ENCODE peak calls at places on chromosome 9, in ten cellular contexts. Q is effector memory CD8-positive, alpha-beta T cell; N is cardiac fibroblast; Z is GM12865; M is A549; Y is neural crest cell; H is dorsolateral prefrontal cortex; R is Calu3; L is activated T-helper 9 cell treated with anti-CD3 and anti-CD28 coated beads, Interleukin-2, amount 50 U/mL, for 16 hours; S is stimulated activated CD4-positive, alpha-beta T cell treated with anti-CD3 and anti-CD28 coated beads, Interleukin-4, amount 100 ng/mL, for 1 hour. A is an unnamed sample.

GRCh38 chr9:99624499-99625233 is 197.0 kb upstream of the NR4A3 start:
- DNase-seq in Q (no peak), H (no peak), S (no peak), R (no peak), M (no peak), N (no peak), Z (no peak), Y (no peak), L (no peak), A (no peak)

GRCh38 chr9:88233091-88233490 is 94.8 kb upstream of the SPATA31C2 start:
- DNase-seq in M (no peak), R (no peak), H (no peak), Q (no peak), Y (no peak), L (no peak), S (no peak), N (no peak), Z (no peak), A (no peak)

GRCh38 chr9:16773116-16773515 is 97.4 kb downstream of the BNC2 start:
- DNase-seq in L (no peak), Y (no peak), H (no peak), Z (no peak), S (no peak), Q (no peak), N (no peak), R (no peak), M (no peak), A (no peak)

GRCh38 chr9:134960701-134961181 is 43.0 kb upstream of the FCN1 start:
- DNase-seq in M (no peak), Z (no peak), Y (no peak), N (no peak), R (no peak), L (no peak), S (no peak), Q (no peak), H (peak), A (no peak)

GRCh38 chr9:130183133-130183762 is 11.0 kb downstream of the NCS1 start:
- DNase-seq in L (no peak), Z (no peak), R (peak), H (no peak), M (peak), S (no peak), Q (no peak), N (peak), Y (no peak), A (no peak)

GRCh38 chr9:13146838-13147237 is 132.7 kb downstream of the MPDZ start:
- DNase-seq in Y (no peak), M (no peak), R (no peak), Z (no peak), H (no peak), N (no peak), Q (no peak), S (no peak), L (no peak), A (no peak)

GRCh38 chr9:5735072-5735471 is 97.8 kb downstream of the ERMP1 start:
- DNase-seq in H (no peak), N (no peak), Q (no peak), R (no peak), M (no peak), L (no peak), Z (no peak), S (no peak), Y (no peak), A (no peak)

GRCh38 chr9:20611751-20612287 is 10.5 kb downstream of the MLLT3 start:
- DNase-seq in Z (peak), M (peak), N (peak), R (no peak), Y (no peak), S (no peak), Q (no peak), H (no peak), L (no peak), A (no peak)

GRCh38 chr9:4579011-4579410 is 83.1 kb upstream of the PLPP6 start:
- DNase-seq in N (peak), M (no peak), H (no peak), Y (no peak), Z (no peak), L (no peak), Q (no peak), R (no peak), S (no peak), A (no peak)

GRCh38 chr9:4836676-4837075 is 43.9 kb downstream of the RCL1 start:
- DNase-seq in Y (no peak), S (no peak), R (no peak), Z (no peak), Q (no peak), H (no peak), M (no peak), N (peak), L (no peak), A (no peak)

GRCh38 chr9:114908104-114908621 is 22.2 kb downstream of the TNFSF8 start:
- DNase-seq in M (peak), Z (peak), L (no peak), H (no peak), S (no peak), Y (no peak), Q (no peak), R (peak), N (no peak), A (no peak)

GRCh38 chr9:114484854-114485443 is 20.3 kb downstream of the WHRN start:
- DNase-seq in Y (no peak), R (peak), L (peak), Q (peak), M (peak), N (peak), H (no peak), S (peak), Z (peak), A (peak)

GRCh38 chr9:130663258-130664171 is 879 bp upstream of the PRDM12 start:
- DNase-seq in M (no peak), Z (no peak), H (no peak), Q (no peak), L (no peak), N (no peak), Y (no peak), S (peak), R (no peak), A (no peak)

GRCh38 chr9:100534401-100534800 is 43.5 kb upstream of the CAVIN4 start:
- DNase-seq in Y (no peak), H (no peak), N (no peak), S (no peak), Z (no peak), R (no peak), M (no peak), L (no peak), Q (no peak), A (no peak)

GRCh38 chr9:131598121-131598520 is 52.8 kb downstream of the PRRT1B start:
- DNase-seq in H (peak), Y (no peak), R (no peak), S (no peak), M (no peak), Q (no peak), L (no peak), N (no peak), Z (no peak), A (no peak)

GRCh38 chr9:126373241-126373640 is 46.6 kb downstream of the MVB12B start:
- DNase-seq in Y (no peak), N (no peak), H (no peak), Q (no peak), L (no peak), Z (peak), S (no peak), M (peak), R (no peak), A (no peak)

GRCh38 chr9:127366594-127366993 is 30.4 kb upstream of the SLC2A8 start:
- DNase-seq in L (no peak), Q (no peak), N (no peak), Y (no peak), R (no peak), H (no peak), S (no peak), M (no peak), Z (no peak), A (no peak)

GRCh38 chr9:128275198-128276007 is at the start of gene GOLGA2:
- DNase-seq in N (peak), Q (peak), M (no peak), S (no peak), Y (peak), R (peak), Z (peak), L (no peak), H (no peak), A (no peak)

GRCh38 chr9:125415583-125416443 is 154.2 kb downstream of the GAPVD1 start:
- DNase-seq in L (no peak), Y (no peak), S (no peak), N (no peak), Z (no peak), H (no peak), M (no peak), Q (no peak), R (no peak), A (no peak)

GRCh38 chr9:3696368-3696767 is 170.6 kb upstream of the RFX3 start:
- DNase-seq in H (no peak), Z (no peak), M (no peak), L (no peak), R (no peak), S (no peak), N (no peak), Q (no peak), Y (no peak), A (no peak)

GRCh38 chr9:130010151-130010988 is 32.6 kb downstream of the FNBP1 start:
- DNase-seq in Y (no peak), L (peak), H (no peak), M (no peak), S (peak), R (no peak), Z (peak), Q (peak), N (no peak), A (peak)

GRCh38 chr9:27276182-27277030 is 20.5 kb downstream of the EQTN start:
- DNase-seq in Q (no peak), Y (no peak), M (peak), Z (peak), N (peak), S (no peak), H (no peak), R (peak), L (no peak), A (no peak)

GRCh38 chr9:36961051-36961450 is 73.0 kb downstream of the PAX5 start:
- DNase-seq in N (no peak), M (no peak), L (no peak), S (no peak), R (no peak), Q (no peak), Y (no peak), H (no peak), Z (no peak), A (no peak)

GRCh38 chr9:83012578-83013260 is 50.2 kb downstream of the RASEF start:
- DNase-seq in Q (no peak), Z (no peak), M (no peak), N (no peak), Y (no peak), R (no peak), L (no peak), H (no peak), S (no peak), A (no peak)

GRCh38 chr9:133058051-133058450 is 3.7 kb upstream of the CEL start:
- DNase-seq in S (no peak), Z (no peak), H (no peak), N (no peak), M (no peak), R (no peak), Y (no peak), Q (no peak), L (no peak), A (no peak)

A was measured in GM06990.